ENCODE peak calls at places on chromosomes 1 and 21, in six cellular contexts. Q is retinal pigment epithelial cell, X is left colon, U is IMR-90, S is NCI-H2029 treated with DMSO at 0.1 percent for 48 hours, M is cardiac septum. B is an unnamed sample.

GRCh38 chr21:42525228-42525604 is 11.6 kb downstream of the SLC37A1 start:
- DNase-seq in U (peak), Q (no peak), S (no peak), M (no peak), X (no peak), B (no peak)

GRCh38 chr1:8330271-8331125 is 12.6 kb downstream of the SLC45A1 start:
- DNase-seq in U (no peak), S (no peak), M (no peak), Q (no peak), X (peak), B (no peak)

GRCh38 chr1:91697322-91698260 is 188.4 kb downstream of the TGFBR3 start:
- DNase-seq in S (no peak), U (peak), M (no peak), Q (no peak), X (no peak), B (no peak)

GRCh38 chr1:230853736-230854135 is 14.6 kb downstream of the C1orf198 start:
- DNase-seq in S (no peak), M (no peak), X (no peak), Q (no peak), U (no peak), B (no peak)

GRCh38 chr1:243550276-243550675 is 294.4 kb downstream of the SDCCAG8 start:
- DNase-seq in Q (no peak), M (no peak), U (peak), X (no peak), S (no peak), B (no peak)

GRCh38 chr1:24694380-24694843 is 50.8 kb upstream of the CLIC4 start:
- DNase-seq in X (no peak), S (peak), U (peak), Q (no peak), M (peak), B (no peak)

GRCh38 chr1:168079761-168080160 is 57.0 kb downstream of the GPR161 start:
- DNase-seq in Q (no peak), X (no peak), M (no peak), U (peak), S (no peak), B (no peak)

GRCh38 chr1:218874313-218874712 is 299.4 kb upstream of the LYPLAL1 start:
- DNase-seq in X (no peak), Q (no peak), M (no peak), S (no peak), U (peak), B (no peak)

GRCh38 chr1:19028110-19028509 is 71.6 kb upstream of the IFFO2 start:
- DNase-seq in X (no peak), M (no peak), S (no peak), Q (no peak), U (no peak), B (no peak)

GRCh38 chr1:33402234-33402633 is 28.7 kb downstream of the PHC2 start:
- DNase-seq in Q (no peak), X (no peak), M (no peak), S (no peak), U (no peak), B (no peak)

GRCh38 chr1:155961937-155962336 is 16.4 kb downstream of the ARHGEF2 start:
- DNase-seq in U (peak), X (no peak), S (no peak), Q (peak), M (peak), B (no peak)

GRCh38 chr1:178273707-178274410 is 180.0 kb downstream of the RASAL2 start:
- DNase-seq in X (no peak), S (no peak), Q (no peak), M (no peak), U (peak), B (no peak)

GRCh38 chr1:3588395-3588794 is 22.9 kb downstream of the MEGF6 start:
- DNase-seq in S (no peak), M (no peak), Q (no peak), U (no peak), X (no peak), B (no peak)